ENCODE peak calls at places on chromosomes 13 and 19, in nine cellular contexts. E is ovary, N is body of pancreas, F is lower leg skin, Z is K562, U is esophagus squamous epithelium, X is adrenal gland, O is breast epithelium, W is suprapubic skin. K is an unnamed sample.
A peak's percentile ranks its signal among the peaks of the same experiment; 100 is the strongest.

GRCh38 chr13:77611068-77611467 is 75.6 kb downstream of the SCEL start:
- DNase-seq in O (no peak), U (no peak), W (no peak), Z (no peak), X (no peak), N (no peak), E (no peak), F (no peak), K (no peak)

GRCh38 chr19:5111051-5111450 is 142.1 kb downstream of the KDM4B start:
- DNase-seq in U (no peak), F (no peak), O (no peak), Z (no peak), E (no peak), N (no peak), W (no peak), X (no peak), K (no peak)

GRCh38 chr13:50222569-50223332 is 207.5 kb downstream of the KCNRG start:
- DNase-seq in O (peak; percentile 54), F (peak; percentile 43), W (no peak), X (peak; percentile 60), Z (no peak), N (peak; percentile 52), U (no peak), E (no peak), K (no peak)

GRCh38 chr13:88800505-88800904 is 1129.3 kb downstream of the SLITRK5 start:
- DNase-seq in U (no peak), X (no peak), N (no peak), W (no peak), Z (no peak), F (no peak), E (no peak), O (no peak), K (no peak)

GRCh38 chr13:36530050-36530789 is 97.9 kb downstream of the CCNA1 start:
- DNase-seq in E (no peak), F (peak; percentile 29), U (no peak), Z (no peak), O (peak; percentile 55), N (no peak), W (no peak), X (peak; percentile 2), K (no peak)

GRCh38 chr19:13961826-13962737 is 9.8 kb downstream of the DCAF15 start:
- DNase-seq in W (no peak), U (no peak), Z (no peak), O (no peak), N (no peak), F (no peak), X (no peak), E (peak; percentile 33), K (no peak)

GRCh38 chr13:81916471-81916870 is 1575.5 kb upstream of the SPRY2 start:
- DNase-seq in X (no peak), N (no peak), U (no peak), F (no peak), O (no peak), W (no peak), E (no peak), Z (no peak), K (no peak)

GRCh38 chr13:84672616-84673015 is 790.3 kb upstream of the SLITRK1 start:
- DNase-seq in X (no peak), Z (no peak), E (no peak), U (no peak), F (no peak), N (no peak), O (no peak), W (no peak), K (no peak)

GRCh38 chr19:28307460-28307859 is 905.5 kb downstream of the UQCRFS1 start:
- DNase-seq in U (no peak), W (no peak), O (no peak), Z (no peak), X (no peak), F (no peak), E (no peak), N (no peak), K (no peak)

GRCh38 chr19:13615890-13616289 is 109.6 kb upstream of the CACNA1A start:
- DNase-seq in N (no peak), Z (no peak), E (no peak), W (no peak), F (no peak), X (no peak), U (no peak), O (no peak), K (no peak)

DNA sequence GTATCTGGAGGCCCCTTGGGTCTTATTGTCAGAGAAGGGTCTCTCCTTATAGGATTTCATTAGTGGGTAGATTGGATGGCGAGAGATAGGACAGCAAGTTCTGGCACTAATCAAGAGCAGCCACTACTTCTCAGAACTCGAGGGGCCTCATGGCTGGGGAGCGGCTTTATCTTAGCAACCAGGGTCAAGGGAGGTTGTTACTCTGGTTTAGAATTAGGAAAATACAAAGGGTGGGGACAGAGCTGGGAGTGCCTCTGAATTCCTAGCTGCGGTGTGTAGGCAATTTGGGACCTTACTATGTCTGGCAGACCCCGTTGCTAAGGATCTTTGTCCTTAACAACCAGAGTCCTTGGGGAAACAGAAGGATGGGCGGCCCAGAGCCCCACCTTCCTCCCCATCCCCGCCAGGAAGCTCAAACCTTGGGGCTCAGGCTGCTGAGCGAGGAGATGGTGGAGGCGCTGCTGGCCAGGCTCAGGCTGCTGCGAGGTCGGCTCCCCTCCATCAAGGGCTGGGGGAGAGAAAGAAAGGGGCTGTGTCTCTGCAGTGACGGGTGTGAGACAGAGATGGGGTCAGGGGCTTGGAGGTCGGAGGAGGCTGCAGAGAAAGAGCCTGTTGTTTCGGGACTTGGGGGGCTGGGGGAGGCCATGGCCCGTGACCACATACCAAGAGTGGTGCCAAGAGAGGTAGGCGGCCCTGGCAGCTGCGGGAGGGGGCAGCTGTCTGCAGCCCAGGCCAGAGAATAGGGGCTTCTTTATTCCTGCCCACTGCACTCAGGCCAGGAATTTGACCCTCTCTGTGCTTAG is 1.1 kb downstream of the PLEKHA4 start:
- DNase-seq in W (no peak), F (no peak), E (peak; percentile 39), X (no peak), Z (peak; percentile 73), U (no peak), O (no peak), N (no peak), K (no peak)
- TF ChIP-seq POLR2A in W (no peak), F (no peak), E (no peak), X (no peak), Z (no peak), U (no peak), O (no peak), N (no peak), K (no peak)

DNA sequence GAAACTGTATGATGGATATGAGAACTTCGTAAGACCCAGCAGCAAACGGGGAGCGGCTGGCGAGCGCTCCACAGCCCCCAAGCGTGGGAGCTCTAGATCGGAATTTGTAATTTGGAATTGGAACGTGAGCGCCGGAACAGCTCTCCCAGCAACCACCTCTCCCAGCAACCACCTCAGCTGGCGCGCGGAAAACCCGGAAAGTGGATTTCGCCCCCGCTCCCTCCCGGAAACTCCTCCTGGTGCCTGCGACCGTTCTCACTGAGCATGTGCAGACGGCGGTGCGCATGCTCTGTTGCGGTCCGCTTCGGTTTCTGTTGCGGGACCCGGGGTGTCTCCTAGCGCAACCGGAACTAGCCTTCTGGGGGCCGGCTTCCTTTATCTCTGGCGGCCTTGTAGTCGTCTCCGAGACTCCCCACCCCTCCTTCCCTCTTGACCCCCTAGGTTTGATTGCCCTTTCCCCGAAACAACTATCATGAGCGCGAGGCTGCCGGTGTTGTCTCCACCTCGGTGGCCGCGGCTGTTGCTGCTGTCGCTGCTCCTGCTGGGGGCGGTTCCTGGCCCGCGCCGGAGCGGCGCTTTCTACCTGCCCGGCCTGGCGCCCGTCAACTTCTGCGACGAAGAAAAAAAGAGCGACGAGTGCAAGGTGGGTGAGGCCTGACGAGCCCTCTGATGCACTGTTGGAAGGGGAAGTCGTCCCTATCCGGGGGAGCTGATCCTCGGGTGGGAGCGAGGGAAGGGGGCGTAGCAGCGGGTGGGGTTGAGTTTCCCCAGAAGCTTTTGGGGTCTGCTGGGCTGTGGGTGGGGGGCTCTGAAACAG is at the start of gene TM9SF2:
- DNase-seq in X (peak; percentile 96), U (peak; percentile 84), O (peak; percentile 95), Z (peak; percentile 91), W (peak; percentile 98), E (peak; percentile 98), F (peak; percentile 96), N (peak; percentile 97), K (peak; percentile 99)
- TF ChIP-seq POLR2A in X (peak; percentile 81), U (peak; percentile 86), O (peak; percentile 63), Z (peak; percentile 80), W (peak; percentile 46), E (peak; percentile 68), F (no peak), N (peak; percentile 64), K (no peak)

DNA sequence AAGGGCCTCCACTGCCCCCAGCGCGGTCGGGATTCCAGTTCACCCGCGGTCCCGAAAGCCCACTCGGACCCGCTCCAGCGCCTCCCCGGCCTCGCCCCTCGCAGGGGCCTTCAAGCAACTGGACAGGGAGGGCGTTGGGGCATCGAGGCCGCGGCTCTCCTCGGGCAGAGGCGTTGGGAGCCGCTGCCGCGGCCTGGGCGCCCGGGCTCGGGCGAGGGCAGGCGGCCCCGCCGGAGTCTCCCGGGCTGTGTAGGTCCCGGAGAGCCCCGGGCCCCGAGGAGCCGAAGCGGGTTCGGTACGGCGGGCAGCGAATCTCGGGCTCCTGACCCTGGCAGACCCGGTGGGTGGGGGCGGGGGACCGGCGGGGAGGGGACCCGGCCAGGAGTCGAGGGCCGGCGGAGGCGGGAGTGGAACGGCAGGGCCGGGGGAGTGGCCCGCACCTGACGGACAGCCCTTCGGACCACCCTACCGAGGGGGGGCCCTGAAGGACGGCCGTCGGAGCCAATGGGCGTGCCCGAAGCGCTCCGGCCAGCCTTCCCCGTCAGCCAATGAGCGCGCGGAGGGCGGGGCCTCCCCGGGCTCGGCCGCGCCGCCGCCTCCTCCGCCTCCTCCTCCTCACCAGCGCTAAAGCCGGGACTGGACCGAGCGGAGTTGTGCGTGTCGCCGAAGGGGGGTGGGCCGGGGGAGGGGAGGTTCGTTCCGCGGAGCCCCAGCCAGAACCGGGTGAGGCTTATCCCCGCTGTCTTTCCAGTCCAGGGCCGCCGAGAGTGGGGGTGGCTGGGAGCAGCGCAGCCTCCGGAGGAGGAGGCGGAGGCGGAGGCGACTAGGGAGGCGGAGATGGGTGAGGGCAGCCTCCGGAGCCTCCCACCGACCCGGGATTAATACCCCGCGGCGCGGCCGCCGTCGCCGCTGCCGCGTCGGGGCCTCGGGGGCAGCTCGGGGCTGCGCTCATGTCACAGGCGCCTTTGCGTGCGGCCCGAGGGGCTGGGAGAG is at the start of gene ZMYM2:
- DNase-seq in U (peak; percentile 78), N (peak; percentile 99), E (peak; percentile 100), F (peak; percentile 97), O (peak; percentile 97), Z (peak; percentile 99), X (peak; percentile 99), W (peak; percentile 97), K (peak; percentile 82)
- TF ChIP-seq POLR2A in U (peak; percentile 79), N (peak; percentile 76), E (peak; percentile 67), F (no peak), O (peak; percentile 71), Z (peak; percentile 40), X (peak; percentile 89), W (peak; percentile 55), K (peak; percentile 14)

DNA sequence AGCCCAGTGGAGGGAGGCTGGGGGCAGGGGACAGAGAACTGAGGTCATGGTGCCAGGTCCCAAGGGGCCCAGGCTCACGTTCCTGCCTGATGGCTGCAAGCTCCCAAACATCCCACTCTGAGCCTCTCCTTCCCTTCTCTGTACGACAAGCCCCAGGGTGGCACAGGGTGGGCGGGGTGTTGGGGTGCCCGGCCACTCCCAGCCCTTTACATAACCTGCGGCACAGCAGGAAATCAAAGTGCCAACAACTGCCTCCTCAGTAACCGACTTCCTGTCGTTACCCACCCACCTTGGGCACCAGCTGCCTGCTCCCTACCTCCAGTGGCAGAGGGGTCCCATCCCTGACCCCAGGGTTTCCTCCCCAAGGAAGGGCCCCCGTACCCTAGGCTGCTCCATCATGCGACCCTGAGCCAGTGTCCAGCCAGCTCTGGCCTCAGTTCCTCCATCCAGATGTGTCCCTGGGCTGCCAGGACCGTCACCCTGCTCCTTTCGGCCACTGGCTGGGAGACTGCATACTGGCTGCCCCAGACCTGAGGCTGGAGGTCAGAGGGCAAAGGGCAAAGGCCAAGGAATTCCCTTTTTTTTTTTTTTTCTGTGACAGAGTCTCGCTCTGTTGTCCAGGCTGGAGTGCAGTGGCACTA is 27.7 kb upstream of the NFIC start:
- DNase-seq in E (no peak), W (no peak), X (peak; percentile 56), Z (no peak), O (peak; percentile 77), U (no peak), N (peak; percentile 91), F (no peak), K (no peak)
- TF ChIP-seq POLR2A in E (no peak), W (no peak), X (no peak), Z (no peak), O (no peak), U (peak; percentile 25), N (peak; percentile 46), F (no peak), K (no peak)